ENCODE peak calls at places on chromosomes 16 and 17, in eight cellular contexts. One of them, this sample, is unnamed.

GRCh38 chr17:17484451-17484899 is 7.7 kb downstream of the MED9 start:
- DNase-seq in astrocyte: no peak
- DNase-seq in tibial nerve: no peak
- DNase-seq in IMR-90: peak
- DNase-seq in PC-9: no peak
- DNase-seq in dorsolateral prefrontal cortex: no peak
- DNase-seq in HL-60: no peak
- DNase-seq in spleen: peak
- DNase-seq in this sample: no peak

GRCh38 chr16:53036066-53036465 is 16.6 kb downstream of the CHD9NB start:
- DNase-seq in spleen: no peak
- DNase-seq in astrocyte: no peak
- DNase-seq in HL-60: no peak
- DNase-seq in tibial nerve: no peak
- DNase-seq in IMR-90: no peak
- DNase-seq in dorsolateral prefrontal cortex: no peak
- DNase-seq in PC-9: no peak
- DNase-seq in this sample: no peak

GRCh38 chr16:88070989-88071625 is 119.9 kb downstream of the BANP start:
- DNase-seq in IMR-90: no peak
- DNase-seq in tibial nerve: no peak
- DNase-seq in HL-60: no peak
- DNase-seq in dorsolateral prefrontal cortex: peak
- DNase-seq in PC-9: no peak
- DNase-seq in spleen: peak
- DNase-seq in astrocyte: no peak
- DNase-seq in this sample: peak

GRCh38 chr16:20430948-20431347 is 20.4 kb upstream of the ACSM2A start:
- DNase-seq in spleen: no peak
- DNase-seq in HL-60: no peak
- DNase-seq in IMR-90: no peak
- DNase-seq in PC-9: no peak
- DNase-seq in tibial nerve: no peak
- DNase-seq in astrocyte: no peak
- DNase-seq in dorsolateral prefrontal cortex: no peak
- DNase-seq in this sample: peak

GRCh38 chr17:31654936-31655335 is 204.1 kb downstream of the COPRS start:
- DNase-seq in spleen: peak
- DNase-seq in PC-9: peak
- DNase-seq in HL-60: no peak
- DNase-seq in astrocyte: no peak
- DNase-seq in IMR-90: peak
- DNase-seq in dorsolateral prefrontal cortex: no peak
- DNase-seq in tibial nerve: no peak
- DNase-seq in this sample: no peak

GRCh38 chr17:73091410-73091769 is 1.1 kb downstream of the SLC39A11 start:
- DNase-seq in HL-60: no peak
- DNase-seq in spleen: no peak
- DNase-seq in tibial nerve: no peak
- DNase-seq in dorsolateral prefrontal cortex: no peak
- DNase-seq in astrocyte: no peak
- DNase-seq in IMR-90: no peak
- DNase-seq in PC-9: no peak
- DNase-seq in this sample: no peak

GRCh38 chr17:36941265-36942021 is 4.2 kb downstream of the LHX1 start:
- DNase-seq in tibial nerve: no peak
- DNase-seq in PC-9: no peak
- DNase-seq in IMR-90: no peak
- DNase-seq in spleen: no peak
- DNase-seq in dorsolateral prefrontal cortex: no peak
- DNase-seq in HL-60: no peak
- DNase-seq in astrocyte: no peak
- DNase-seq in this sample: no peak

GRCh38 chr16:68417711-68418301 is 30.5 kb downstream of the SMPD3 start:
- DNase-seq in dorsolateral prefrontal cortex: no peak
- DNase-seq in tibial nerve: no peak
- DNase-seq in HL-60: peak
- DNase-seq in spleen: peak
- DNase-seq in PC-9: peak
- DNase-seq in astrocyte: no peak
- DNase-seq in IMR-90: no peak
- DNase-seq in this sample: peak

GRCh38 chr16:2769100-2769529 is 8.0 kb downstream of the ELOB start:
- DNase-seq in HL-60: no peak
- DNase-seq in dorsolateral prefrontal cortex: no peak
- DNase-seq in IMR-90: no peak
- DNase-seq in astrocyte: no peak
- DNase-seq in PC-9: no peak
- DNase-seq in spleen: peak
- DNase-seq in tibial nerve: no peak
- DNase-seq in this sample: peak

GRCh38 chr17:13114601-13115024 is 96.8 kb upstream of the ELAC2 start:
- DNase-seq in PC-9: no peak
- DNase-seq in HL-60: peak
- DNase-seq in spleen: no peak
- DNase-seq in IMR-90: peak
- DNase-seq in tibial nerve: peak
- DNase-seq in astrocyte: peak
- DNase-seq in dorsolateral prefrontal cortex: no peak
- DNase-seq in this sample: peak

GRCh38 chr17:19338031-19338990 is 24.2 kb downstream of the B9D1 start:
- DNase-seq in HL-60: peak
- DNase-seq in IMR-90: peak
- DNase-seq in spleen: peak
- DNase-seq in astrocyte: peak
- DNase-seq in PC-9: peak
- DNase-seq in dorsolateral prefrontal cortex: no peak
- DNase-seq in tibial nerve: no peak
- DNase-seq in this sample: peak

GRCh38 chr16:17510532-17510931 is 39.8 kb upstream of the XYLT1 start:
- DNase-seq in HL-60: no peak
- DNase-seq in dorsolateral prefrontal cortex: no peak
- DNase-seq in tibial nerve: no peak
- DNase-seq in astrocyte: peak
- DNase-seq in spleen: no peak
- DNase-seq in IMR-90: peak
- DNase-seq in PC-9: no peak
- DNase-seq in this sample: no peak

GRCh38 chr16:85025781-85026653 is 1.6 kb upstream of the KIAA0513 start:
- DNase-seq in HL-60: peak
- DNase-seq in PC-9: no peak
- DNase-seq in tibial nerve: no peak
- DNase-seq in IMR-90: no peak
- DNase-seq in dorsolateral prefrontal cortex: no peak
- DNase-seq in astrocyte: no peak
- DNase-seq in spleen: no peak
- DNase-seq in this sample: no peak

GRCh38 chr16:106623-107324 is 28.7 kb downstream of the MPG start:
- DNase-seq in HL-60: peak
- DNase-seq in IMR-90: peak
- DNase-seq in tibial nerve: peak
- DNase-seq in PC-9: peak
- DNase-seq in astrocyte: peak
- DNase-seq in dorsolateral prefrontal cortex: peak
- DNase-seq in spleen: no peak
- DNase-seq in this sample: no peak

GRCh38 chr16:29146266-29146665 is 161.4 kb downstream of the LAT start:
- DNase-seq in tibial nerve: no peak
- DNase-seq in HL-60: no peak
- DNase-seq in dorsolateral prefrontal cortex: no peak
- DNase-seq in IMR-90: no peak
- DNase-seq in astrocyte: no peak
- DNase-seq in PC-9: no peak
- DNase-seq in spleen: peak
- DNase-seq in this sample: no peak

GRCh38 chr16:29147710-29148425 is 163.0 kb downstream of the LAT start:
- DNase-seq in HL-60: no peak
- DNase-seq in astrocyte: no peak
- DNase-seq in tibial nerve: no peak
- DNase-seq in IMR-90: no peak
- DNase-seq in PC-9: no peak
- DNase-seq in dorsolateral prefrontal cortex: no peak
- DNase-seq in spleen: peak
- DNase-seq in this sample: peak

GRCh38 chr16:29154100-29154499 is 169.2 kb downstream of the LAT start:
- DNase-seq in astrocyte: no peak
- DNase-seq in HL-60: no peak
- DNase-seq in IMR-90: no peak
- DNase-seq in tibial nerve: no peak
- DNase-seq in spleen: no peak
- DNase-seq in dorsolateral prefrontal cortex: no peak
- DNase-seq in PC-9: no peak
- DNase-seq in this sample: no peak

GRCh38 chr16:29151317-29151716 is 166.5 kb downstream of the LAT start:
- DNase-seq in tibial nerve: no peak
- DNase-seq in dorsolateral prefrontal cortex: no peak
- DNase-seq in spleen: no peak
- DNase-seq in IMR-90: no peak
- DNase-seq in HL-60: no peak
- DNase-seq in PC-9: no peak
- DNase-seq in astrocyte: no peak
- DNase-seq in this sample: no peak

DNA sequence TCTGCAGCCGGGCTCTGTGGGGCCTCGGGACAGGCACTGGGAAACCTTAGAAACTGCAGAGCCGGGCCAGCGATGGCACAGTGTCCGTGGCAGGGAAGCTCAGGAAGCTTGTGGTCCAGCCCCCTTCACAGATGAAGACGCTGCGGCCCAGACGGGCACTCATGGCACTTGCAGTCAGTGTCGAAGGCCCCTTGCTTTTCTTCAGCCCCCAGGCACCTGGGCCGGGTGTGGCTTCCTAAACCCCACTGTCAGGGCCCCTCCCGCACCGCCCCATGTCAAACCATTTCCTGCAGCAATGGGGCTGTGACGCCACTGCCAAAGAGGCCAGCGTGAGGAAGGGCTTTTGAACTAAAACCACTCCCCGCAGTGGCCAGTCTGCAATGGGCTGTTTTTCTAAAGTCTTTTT is 164.0 kb downstream of the LAT start:
- DNase-seq in tibial nerve: no peak
- DNase-seq in PC-9: no peak
- DNase-seq in IMR-90: no peak
- DNase-seq in astrocyte: no peak
- DNase-seq in HL-60: peak
- DNase-seq in dorsolateral prefrontal cortex: no peak
- DNase-seq in spleen: peak
- DNase-seq in this sample: peak
- H3K27ac ChIP-seq in tibial nerve: no peak
- H3K27ac ChIP-seq in PC-9: no peak
- H3K27ac ChIP-seq in IMR-90: no peak
- H3K27ac ChIP-seq in astrocyte: no peak
- H3K27ac ChIP-seq in HL-60: peak
- H3K27ac ChIP-seq in dorsolateral prefrontal cortex: no peak
- H3K27ac ChIP-seq in spleen: peak
- H3K27ac ChIP-seq in this sample: peak

GRCh38 chr17:40187238-40187637 is 10.0 kb downstream of the RAPGEFL1 start:
- DNase-seq in PC-9: no peak
- DNase-seq in tibial nerve: no peak
- DNase-seq in astrocyte: no peak
- DNase-seq in spleen: no peak
- DNase-seq in IMR-90: no peak
- DNase-seq in HL-60: no peak
- DNase-seq in dorsolateral prefrontal cortex: no peak
- DNase-seq in this sample: no peak

GRCh38 chr17:40192961-40193360 is 15.7 kb downstream of the RAPGEFL1 start:
- DNase-seq in HL-60: no peak
- DNase-seq in IMR-90: no peak
- DNase-seq in tibial nerve: no peak
- DNase-seq in dorsolateral prefrontal cortex: no peak
- DNase-seq in spleen: no peak
- DNase-seq in astrocyte: no peak
- DNase-seq in PC-9: no peak
- DNase-seq in this sample: no peak

GRCh38 chr17:40191237-40192208 is 14.3 kb downstream of the RAPGEFL1 start:
- DNase-seq in tibial nerve: peak
- DNase-seq in astrocyte: peak
- DNase-seq in PC-9: no peak
- DNase-seq in dorsolateral prefrontal cortex: peak
- DNase-seq in HL-60: peak
- DNase-seq in IMR-90: peak
- DNase-seq in spleen: peak
- DNase-seq in this sample: peak

GRCh38 chr17:40188694-40189093 is 11.4 kb downstream of the RAPGEFL1 start:
- DNase-seq in spleen: no peak
- DNase-seq in astrocyte: no peak
- DNase-seq in tibial nerve: no peak
- DNase-seq in HL-60: no peak
- DNase-seq in PC-9: no peak
- DNase-seq in dorsolateral prefrontal cortex: no peak
- DNase-seq in IMR-90: no peak
- DNase-seq in this sample: no peak

GRCh38 chr17:40190197-40191021 is 13.1 kb downstream of the RAPGEFL1 start:
- DNase-seq in spleen: no peak
- DNase-seq in PC-9: no peak
- DNase-seq in HL-60: no peak
- DNase-seq in astrocyte: no peak
- DNase-seq in IMR-90: no peak
- DNase-seq in dorsolateral prefrontal cortex: no peak
- DNase-seq in tibial nerve: no peak
- DNase-seq in this sample: no peak
- TF ChIP-seq CTCF in spleen: no peak
- TF ChIP-seq CTCF in PC-9: peak
- TF ChIP-seq CTCF in HL-60: no peak
- TF ChIP-seq CTCF in astrocyte: peak
- TF ChIP-seq CTCF in IMR-90: peak
- TF ChIP-seq CTCF in dorsolateral prefrontal cortex: no peak
- TF ChIP-seq CTCF in tibial nerve: peak
- TF ChIP-seq CTCF in this sample: no peak

GRCh38 chr17:41548844-41549595 is 20.9 kb upstream of the KRT19 start:
- DNase-seq in tibial nerve: peak
- DNase-seq in PC-9: peak
- DNase-seq in dorsolateral prefrontal cortex: peak
- DNase-seq in IMR-90: peak
- DNase-seq in spleen: peak
- DNase-seq in HL-60: peak
- DNase-seq in astrocyte: peak
- DNase-seq in this sample: peak
- H3K4me3 ChIP-seq in tibial nerve: peak
- H3K4me3 ChIP-seq in PC-9: peak
- H3K4me3 ChIP-seq in dorsolateral prefrontal cortex: peak
- H3K4me3 ChIP-seq in IMR-90: no peak
- H3K4me3 ChIP-seq in spleen: peak
- H3K4me3 ChIP-seq in HL-60: no peak
- H3K4me3 ChIP-seq in astrocyte: no peak
- H3K4me3 ChIP-seq in this sample: peak

DNA sequence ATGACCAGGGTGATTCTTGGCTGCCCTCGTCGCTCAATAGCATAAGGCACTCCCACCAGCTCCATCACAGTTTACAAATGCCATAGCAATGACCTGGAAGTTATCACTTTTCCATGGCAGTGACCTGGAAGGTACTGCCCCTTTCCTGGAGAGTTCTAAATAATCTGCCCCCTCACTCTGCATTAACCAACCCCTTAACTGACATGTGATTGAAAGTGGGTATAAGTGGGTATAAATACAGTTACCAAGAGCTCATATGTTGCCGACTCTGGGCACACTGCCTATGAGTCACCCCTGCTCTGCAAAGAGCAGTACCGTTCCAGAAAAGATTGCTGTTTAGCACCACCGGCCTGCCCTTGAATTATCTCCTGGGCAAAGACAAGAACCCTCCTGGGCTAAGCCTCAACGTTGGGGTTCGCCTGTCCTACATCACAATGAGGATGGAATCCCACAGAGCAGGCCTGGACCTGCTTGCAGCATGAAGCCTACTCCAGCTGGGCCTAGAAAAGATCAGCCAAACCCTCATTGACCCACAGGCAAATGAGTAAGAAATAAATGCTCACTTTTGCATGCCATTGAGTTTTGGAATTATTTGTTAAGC is 95.2 kb upstream of the SEC14L1 start:
- DNase-seq in spleen: no peak
- DNase-seq in HL-60: no peak
- DNase-seq in astrocyte: no peak
- DNase-seq in IMR-90: peak
- DNase-seq in dorsolateral prefrontal cortex: peak
- DNase-seq in PC-9: no peak
- DNase-seq in tibial nerve: no peak
- DNase-seq in this sample: no peak
- H3K27ac ChIP-seq in spleen: no peak
- H3K27ac ChIP-seq in HL-60: no peak
- H3K27ac ChIP-seq in astrocyte: no peak
- H3K27ac ChIP-seq in IMR-90: no peak
- H3K27ac ChIP-seq in dorsolateral prefrontal cortex: no peak
- H3K27ac ChIP-seq in PC-9: no peak
- H3K27ac ChIP-seq in tibial nerve: no peak
- H3K27ac ChIP-seq in this sample: no peak